ENCODE peak calls at places on chromosomes 1 and 21, in seven cellular contexts. One of them, this sample, is unnamed.

GRCh38 chr1:156090822-156091188 is 8.5 kb upstream of the MEX3A start:
- DNase-seq in GM12891: peak
- DNase-seq in GM20000: peak
- DNase-seq in epithelial cell of prostate: no peak
- DNase-seq in stimulated activated CD4-positive, alpha-beta T cell treated with anti-CD3 and anti-CD28 coated beads, Interleukin-15, amount 100 ng/mL, for 24 hours: peak
- DNase-seq in stimulated activated naive B cell treated with anti-CD40 and anti-IgM and Interleukin-4, amounts not matched to agents 10 μg/mL and 1 μg/mL and 100 μg/mL, for 72 hours: peak
- DNase-seq in RPMI7951: peak
- DNase-seq in this sample: peak

GRCh38 chr1:184634296-184634695 is 120.4 kb downstream of the EDEM3 start:
- DNase-seq in GM12891: no peak
- DNase-seq in RPMI7951: no peak
- DNase-seq in GM20000: no peak
- DNase-seq in stimulated activated CD4-positive, alpha-beta T cell treated with anti-CD3 and anti-CD28 coated beads, Interleukin-15, amount 100 ng/mL, for 24 hours: no peak
- DNase-seq in epithelial cell of prostate: no peak
- DNase-seq in stimulated activated naive B cell treated with anti-CD40 and anti-IgM and Interleukin-4, amounts not matched to agents 10 μg/mL and 1 μg/mL and 100 μg/mL, for 72 hours: no peak
- DNase-seq in this sample: no peak

GRCh38 chr1:159991513-159991912 is 37.5 kb upstream of the SLAMF9 start:
- DNase-seq in GM20000: no peak
- DNase-seq in GM12891: no peak
- DNase-seq in stimulated activated CD4-positive, alpha-beta T cell treated with anti-CD3 and anti-CD28 coated beads, Interleukin-15, amount 100 ng/mL, for 24 hours: peak
- DNase-seq in stimulated activated naive B cell treated with anti-CD40 and anti-IgM and Interleukin-4, amounts not matched to agents 10 μg/mL and 1 μg/mL and 100 μg/mL, for 72 hours: no peak
- DNase-seq in epithelial cell of prostate: no peak
- DNase-seq in RPMI7951: peak
- DNase-seq in this sample: peak

GRCh38 chr1:9009438-9010366 is 16.5 kb downstream of the SLC2A7 start:
- DNase-seq in stimulated activated naive B cell treated with anti-CD40 and anti-IgM and Interleukin-4, amounts not matched to agents 10 μg/mL and 1 μg/mL and 100 μg/mL, for 72 hours: no peak
- DNase-seq in GM12891: peak
- DNase-seq in GM20000: peak
- DNase-seq in RPMI7951: peak
- DNase-seq in stimulated activated CD4-positive, alpha-beta T cell treated with anti-CD3 and anti-CD28 coated beads, Interleukin-15, amount 100 ng/mL, for 24 hours: peak
- DNase-seq in epithelial cell of prostate: no peak
- DNase-seq in this sample: no peak

GRCh38 chr21:29025328-29025713 is 853 bp downstream of the USP16 start:
- DNase-seq in RPMI7951: peak
- DNase-seq in stimulated activated naive B cell treated with anti-CD40 and anti-IgM and Interleukin-4, amounts not matched to agents 10 μg/mL and 1 μg/mL and 100 μg/mL, for 72 hours: no peak
- DNase-seq in GM12891: no peak
- DNase-seq in GM20000: no peak
- DNase-seq in stimulated activated CD4-positive, alpha-beta T cell treated with anti-CD3 and anti-CD28 coated beads, Interleukin-15, amount 100 ng/mL, for 24 hours: no peak
- DNase-seq in epithelial cell of prostate: no peak
- DNase-seq in this sample: no peak

GRCh38 chr21:46158666-46159300 is 3.4 kb upstream of the FTCD start:
- DNase-seq in GM12891: no peak
- DNase-seq in epithelial cell of prostate: no peak
- DNase-seq in RPMI7951: no peak
- DNase-seq in GM20000: no peak
- DNase-seq in stimulated activated CD4-positive, alpha-beta T cell treated with anti-CD3 and anti-CD28 coated beads, Interleukin-15, amount 100 ng/mL, for 24 hours: no peak
- DNase-seq in stimulated activated naive B cell treated with anti-CD40 and anti-IgM and Interleukin-4, amounts not matched to agents 10 μg/mL and 1 μg/mL and 100 μg/mL, for 72 hours: no peak
- DNase-seq in this sample: no peak

GRCh38 chr21:33975548-33976081 is 60.0 kb upstream of the ATP5PO start:
- DNase-seq in stimulated activated naive B cell treated with anti-CD40 and anti-IgM and Interleukin-4, amounts not matched to agents 10 μg/mL and 1 μg/mL and 100 μg/mL, for 72 hours: peak
- DNase-seq in epithelial cell of prostate: peak
- DNase-seq in GM20000: peak
- DNase-seq in GM12891: peak
- DNase-seq in stimulated activated CD4-positive, alpha-beta T cell treated with anti-CD3 and anti-CD28 coated beads, Interleukin-15, amount 100 ng/mL, for 24 hours: peak
- DNase-seq in RPMI7951: peak
- DNase-seq in this sample: peak

GRCh38 chr1:223771814-223772770 is 59.8 kb downstream of the CAPN2 start:
- DNase-seq in stimulated activated CD4-positive, alpha-beta T cell treated with anti-CD3 and anti-CD28 coated beads, Interleukin-15, amount 100 ng/mL, for 24 hours: no peak
- DNase-seq in epithelial cell of prostate: no peak
- DNase-seq in GM20000: no peak
- DNase-seq in RPMI7951: peak
- DNase-seq in stimulated activated naive B cell treated with anti-CD40 and anti-IgM and Interleukin-4, amounts not matched to agents 10 μg/mL and 1 μg/mL and 100 μg/mL, for 72 hours: no peak
- DNase-seq in GM12891: no peak
- DNase-seq in this sample: no peak

GRCh38 chr1:32508751-32509140 is 30.5 kb upstream of the ZBTB8A start:
- DNase-seq in GM12891: no peak
- DNase-seq in RPMI7951: peak
- DNase-seq in stimulated activated CD4-positive, alpha-beta T cell treated with anti-CD3 and anti-CD28 coated beads, Interleukin-15, amount 100 ng/mL, for 24 hours: no peak
- DNase-seq in stimulated activated naive B cell treated with anti-CD40 and anti-IgM and Interleukin-4, amounts not matched to agents 10 μg/mL and 1 μg/mL and 100 μg/mL, for 72 hours: no peak
- DNase-seq in GM20000: no peak
- DNase-seq in epithelial cell of prostate: no peak
- DNase-seq in this sample: no peak

GRCh38 chr1:221118176-221118937 is 239.1 kb downstream of the HLX start:
- DNase-seq in GM20000: no peak
- DNase-seq in RPMI7951: no peak
- DNase-seq in stimulated activated CD4-positive, alpha-beta T cell treated with anti-CD3 and anti-CD28 coated beads, Interleukin-15, amount 100 ng/mL, for 24 hours: no peak
- DNase-seq in GM12891: no peak
- DNase-seq in epithelial cell of prostate: no peak
- DNase-seq in stimulated activated naive B cell treated with anti-CD40 and anti-IgM and Interleukin-4, amounts not matched to agents 10 μg/mL and 1 μg/mL and 100 μg/mL, for 72 hours: no peak
- DNase-seq in this sample: no peak

GRCh38 chr21:37264808-37265207 is 2.3 kb downstream of the VPS26C start:
- DNase-seq in GM20000: no peak
- DNase-seq in stimulated activated CD4-positive, alpha-beta T cell treated with anti-CD3 and anti-CD28 coated beads, Interleukin-15, amount 100 ng/mL, for 24 hours: no peak
- DNase-seq in epithelial cell of prostate: no peak
- DNase-seq in stimulated activated naive B cell treated with anti-CD40 and anti-IgM and Interleukin-4, amounts not matched to agents 10 μg/mL and 1 μg/mL and 100 μg/mL, for 72 hours: no peak
- DNase-seq in RPMI7951: no peak
- DNase-seq in GM12891: no peak
- DNase-seq in this sample: no peak

GRCh38 chr1:155989242-155989991 is 11.1 kb upstream of the ARHGEF2 start:
- DNase-seq in GM20000: peak
- DNase-seq in stimulated activated CD4-positive, alpha-beta T cell treated with anti-CD3 and anti-CD28 coated beads, Interleukin-15, amount 100 ng/mL, for 24 hours: peak
- DNase-seq in stimulated activated naive B cell treated with anti-CD40 and anti-IgM and Interleukin-4, amounts not matched to agents 10 μg/mL and 1 μg/mL and 100 μg/mL, for 72 hours: peak
- DNase-seq in RPMI7951: peak
- DNase-seq in GM12891: peak
- DNase-seq in epithelial cell of prostate: no peak
- DNase-seq in this sample: no peak

GRCh38 chr1:169289016-169289415 is 78.6 kb downstream of the NME7 start:
- DNase-seq in stimulated activated naive B cell treated with anti-CD40 and anti-IgM and Interleukin-4, amounts not matched to agents 10 μg/mL and 1 μg/mL and 100 μg/mL, for 72 hours: no peak
- DNase-seq in epithelial cell of prostate: no peak
- DNase-seq in GM20000: no peak
- DNase-seq in stimulated activated CD4-positive, alpha-beta T cell treated with anti-CD3 and anti-CD28 coated beads, Interleukin-15, amount 100 ng/mL, for 24 hours: no peak
- DNase-seq in GM12891: no peak
- DNase-seq in RPMI7951: no peak
- DNase-seq in this sample: no peak

GRCh38 chr1:186079084-186079684 is 295.9 kb downstream of the TPR start:
- DNase-seq in GM20000: no peak
- DNase-seq in GM12891: no peak
- DNase-seq in stimulated activated naive B cell treated with anti-CD40 and anti-IgM and Interleukin-4, amounts not matched to agents 10 μg/mL and 1 μg/mL and 100 μg/mL, for 72 hours: no peak
- DNase-seq in RPMI7951: no peak
- DNase-seq in stimulated activated CD4-positive, alpha-beta T cell treated with anti-CD3 and anti-CD28 coated beads, Interleukin-15, amount 100 ng/mL, for 24 hours: no peak
- DNase-seq in epithelial cell of prostate: no peak
- DNase-seq in this sample: no peak

GRCh38 chr1:84146375-84147032 is 2.4 kb downstream of the PRKACB start:
- DNase-seq in epithelial cell of prostate: no peak
- DNase-seq in stimulated activated naive B cell treated with anti-CD40 and anti-IgM and Interleukin-4, amounts not matched to agents 10 μg/mL and 1 μg/mL and 100 μg/mL, for 72 hours: no peak
- DNase-seq in RPMI7951: peak
- DNase-seq in stimulated activated CD4-positive, alpha-beta T cell treated with anti-CD3 and anti-CD28 coated beads, Interleukin-15, amount 100 ng/mL, for 24 hours: no peak
- DNase-seq in GM20000: no peak
- DNase-seq in GM12891: no peak
- DNase-seq in this sample: no peak

GRCh38 chr1:156082111-156083091 is at the start of gene MEX3A:
- DNase-seq in epithelial cell of prostate: no peak
- DNase-seq in stimulated activated naive B cell treated with anti-CD40 and anti-IgM and Interleukin-4, amounts not matched to agents 10 μg/mL and 1 μg/mL and 100 μg/mL, for 72 hours: peak
- DNase-seq in stimulated activated CD4-positive, alpha-beta T cell treated with anti-CD3 and anti-CD28 coated beads, Interleukin-15, amount 100 ng/mL, for 24 hours: peak
- DNase-seq in GM20000: peak
- DNase-seq in GM12891: peak
- DNase-seq in RPMI7951: peak
- DNase-seq in this sample: no peak

GRCh38 chr1:247085310-247085709 is 6.7 kb upstream of the ZNF670 start:
- DNase-seq in GM12891: no peak
- DNase-seq in stimulated activated naive B cell treated with anti-CD40 and anti-IgM and Interleukin-4, amounts not matched to agents 10 μg/mL and 1 μg/mL and 100 μg/mL, for 72 hours: no peak
- DNase-seq in stimulated activated CD4-positive, alpha-beta T cell treated with anti-CD3 and anti-CD28 coated beads, Interleukin-15, amount 100 ng/mL, for 24 hours: no peak
- DNase-seq in RPMI7951: no peak
- DNase-seq in GM20000: no peak
- DNase-seq in epithelial cell of prostate: no peak
- DNase-seq in this sample: no peak

GRCh38 chr1:9687120-9687875 is 35.8 kb downstream of the PIK3CD start:
- DNase-seq in GM12891: peak
- DNase-seq in RPMI7951: peak
- DNase-seq in stimulated activated naive B cell treated with anti-CD40 and anti-IgM and Interleukin-4, amounts not matched to agents 10 μg/mL and 1 μg/mL and 100 μg/mL, for 72 hours: peak
- DNase-seq in epithelial cell of prostate: no peak
- DNase-seq in stimulated activated CD4-positive, alpha-beta T cell treated with anti-CD3 and anti-CD28 coated beads, Interleukin-15, amount 100 ng/mL, for 24 hours: peak
- DNase-seq in GM20000: peak
- DNase-seq in this sample: no peak

GRCh38 chr1:221310180-221310579 is 430.9 kb downstream of the HLX start:
- DNase-seq in GM12891: no peak
- DNase-seq in stimulated activated CD4-positive, alpha-beta T cell treated with anti-CD3 and anti-CD28 coated beads, Interleukin-15, amount 100 ng/mL, for 24 hours: no peak
- DNase-seq in stimulated activated naive B cell treated with anti-CD40 and anti-IgM and Interleukin-4, amounts not matched to agents 10 μg/mL and 1 μg/mL and 100 μg/mL, for 72 hours: no peak
- DNase-seq in epithelial cell of prostate: no peak
- DNase-seq in GM20000: no peak
- DNase-seq in RPMI7951: no peak
- DNase-seq in this sample: no peak

GRCh38 chr21:27839512-27840115 is 872.7 kb upstream of the ADAMTS5 start:
- DNase-seq in RPMI7951: no peak
- DNase-seq in stimulated activated CD4-positive, alpha-beta T cell treated with anti-CD3 and anti-CD28 coated beads, Interleukin-15, amount 100 ng/mL, for 24 hours: no peak
- DNase-seq in GM20000: no peak
- DNase-seq in epithelial cell of prostate: no peak
- DNase-seq in stimulated activated naive B cell treated with anti-CD40 and anti-IgM and Interleukin-4, amounts not matched to agents 10 μg/mL and 1 μg/mL and 100 μg/mL, for 72 hours: no peak
- DNase-seq in GM12891: no peak
- DNase-seq in this sample: no peak

GRCh38 chr1:227778401-227778947 is 37.0 kb upstream of the PRSS38 start:
- DNase-seq in stimulated activated CD4-positive, alpha-beta T cell treated with anti-CD3 and anti-CD28 coated beads, Interleukin-15, amount 100 ng/mL, for 24 hours: no peak
- DNase-seq in GM12891: no peak
- DNase-seq in GM20000: no peak
- DNase-seq in RPMI7951: peak
- DNase-seq in stimulated activated naive B cell treated with anti-CD40 and anti-IgM and Interleukin-4, amounts not matched to agents 10 μg/mL and 1 μg/mL and 100 μg/mL, for 72 hours: no peak
- DNase-seq in epithelial cell of prostate: no peak
- DNase-seq in this sample: no peak

GRCh38 chr1:6614019-6614952 is 755 bp downstream of the PHF13 start:
- DNase-seq in GM12891: peak
- DNase-seq in RPMI7951: peak
- DNase-seq in stimulated activated naive B cell treated with anti-CD40 and anti-IgM and Interleukin-4, amounts not matched to agents 10 μg/mL and 1 μg/mL and 100 μg/mL, for 72 hours: peak
- DNase-seq in stimulated activated CD4-positive, alpha-beta T cell treated with anti-CD3 and anti-CD28 coated beads, Interleukin-15, amount 100 ng/mL, for 24 hours: peak
- DNase-seq in epithelial cell of prostate: no peak
- DNase-seq in GM20000: peak
- DNase-seq in this sample: no peak

GRCh38 chr1:165598676-165599059 is 32.4 kb upstream of the MGST3 start:
- DNase-seq in stimulated activated CD4-positive, alpha-beta T cell treated with anti-CD3 and anti-CD28 coated beads, Interleukin-15, amount 100 ng/mL, for 24 hours: no peak
- DNase-seq in GM12891: no peak
- DNase-seq in stimulated activated naive B cell treated with anti-CD40 and anti-IgM and Interleukin-4, amounts not matched to agents 10 μg/mL and 1 μg/mL and 100 μg/mL, for 72 hours: no peak
- DNase-seq in RPMI7951: no peak
- DNase-seq in GM20000: no peak
- DNase-seq in epithelial cell of prostate: no peak
- DNase-seq in this sample: no peak

GRCh38 chr1:65606426-65606825 is 186.0 kb downstream of the LEPR start:
- DNase-seq in epithelial cell of prostate: no peak
- DNase-seq in stimulated activated CD4-positive, alpha-beta T cell treated with anti-CD3 and anti-CD28 coated beads, Interleukin-15, amount 100 ng/mL, for 24 hours: no peak
- DNase-seq in GM20000: no peak
- DNase-seq in stimulated activated naive B cell treated with anti-CD40 and anti-IgM and Interleukin-4, amounts not matched to agents 10 μg/mL and 1 μg/mL and 100 μg/mL, for 72 hours: no peak
- DNase-seq in RPMI7951: no peak
- DNase-seq in GM12891: no peak
- DNase-seq in this sample: no peak

GRCh38 chr1:36251794-36252481 is 27.7 kb downstream of the THRAP3 start:
- DNase-seq in RPMI7951: no peak
- DNase-seq in GM20000: no peak
- DNase-seq in stimulated activated CD4-positive, alpha-beta T cell treated with anti-CD3 and anti-CD28 coated beads, Interleukin-15, amount 100 ng/mL, for 24 hours: no peak
- DNase-seq in GM12891: no peak
- DNase-seq in epithelial cell of prostate: no peak
- DNase-seq in stimulated activated naive B cell treated with anti-CD40 and anti-IgM and Interleukin-4, amounts not matched to agents 10 μg/mL and 1 μg/mL and 100 μg/mL, for 72 hours: no peak
- DNase-seq in this sample: no peak

GRCh38 chr1:109395602-109396512 is 1.9 kb downstream of the SORT1 start:
- DNase-seq in stimulated activated CD4-positive, alpha-beta T cell treated with anti-CD3 and anti-CD28 coated beads, Interleukin-15, amount 100 ng/mL, for 24 hours: no peak
- DNase-seq in RPMI7951: peak
- DNase-seq in stimulated activated naive B cell treated with anti-CD40 and anti-IgM and Interleukin-4, amounts not matched to agents 10 μg/mL and 1 μg/mL and 100 μg/mL, for 72 hours: no peak
- DNase-seq in GM20000: no peak
- DNase-seq in epithelial cell of prostate: no peak
- DNase-seq in GM12891: no peak
- DNase-seq in this sample: no peak

GRCh38 chr1:7224081-7224534 is 438.9 kb downstream of the CAMTA1 start:
- DNase-seq in stimulated activated CD4-positive, alpha-beta T cell treated with anti-CD3 and anti-CD28 coated beads, Interleukin-15, amount 100 ng/mL, for 24 hours: no peak
- DNase-seq in RPMI7951: no peak
- DNase-seq in GM12891: no peak
- DNase-seq in epithelial cell of prostate: no peak
- DNase-seq in stimulated activated naive B cell treated with anti-CD40 and anti-IgM and Interleukin-4, amounts not matched to agents 10 μg/mL and 1 μg/mL and 100 μg/mL, for 72 hours: no peak
- DNase-seq in GM20000: no peak
- DNase-seq in this sample: no peak

GRCh38 chr1:206467915-206468314 is 2.4 kb upstream of the IKBKE start:
- DNase-seq in RPMI7951: peak
- DNase-seq in epithelial cell of prostate: no peak
- DNase-seq in GM20000: peak
- DNase-seq in GM12891: no peak
- DNase-seq in stimulated activated naive B cell treated with anti-CD40 and anti-IgM and Interleukin-4, amounts not matched to agents 10 μg/mL and 1 μg/mL and 100 μg/mL, for 72 hours: peak
- DNase-seq in stimulated activated CD4-positive, alpha-beta T cell treated with anti-CD3 and anti-CD28 coated beads, Interleukin-15, amount 100 ng/mL, for 24 hours: peak
- DNase-seq in this sample: no peak

GRCh38 chr1:23719162-23719820 is 24.0 kb upstream of the ELOA start:
- DNase-seq in GM12891: no peak
- DNase-seq in stimulated activated CD4-positive, alpha-beta T cell treated with anti-CD3 and anti-CD28 coated beads, Interleukin-15, amount 100 ng/mL, for 24 hours: no peak
- DNase-seq in RPMI7951: peak
- DNase-seq in stimulated activated naive B cell treated with anti-CD40 and anti-IgM and Interleukin-4, amounts not matched to agents 10 μg/mL and 1 μg/mL and 100 μg/mL, for 72 hours: no peak
- DNase-seq in GM20000: no peak
- DNase-seq in epithelial cell of prostate: no peak
- DNase-seq in this sample: no peak

GRCh38 chr1:156346636-156347035 is 8.3 kb downstream of the TSACC start:
- DNase-seq in GM12891: no peak
- DNase-seq in GM20000: no peak
- DNase-seq in RPMI7951: peak
- DNase-seq in epithelial cell of prostate: no peak
- DNase-seq in stimulated activated naive B cell treated with anti-CD40 and anti-IgM and Interleukin-4, amounts not matched to agents 10 μg/mL and 1 μg/mL and 100 μg/mL, for 72 hours: no peak
- DNase-seq in stimulated activated CD4-positive, alpha-beta T cell treated with anti-CD3 and anti-CD28 coated beads, Interleukin-15, amount 100 ng/mL, for 24 hours: no peak
- DNase-seq in this sample: no peak

GRCh38 chr21:41869771-41870170 is 9.4 kb downstream of the PRDM15 start:
- DNase-seq in RPMI7951: no peak
- DNase-seq in stimulated activated naive B cell treated with anti-CD40 and anti-IgM and Interleukin-4, amounts not matched to agents 10 μg/mL and 1 μg/mL and 100 μg/mL, for 72 hours: no peak
- DNase-seq in GM20000: no peak
- DNase-seq in GM12891: no peak
- DNase-seq in epithelial cell of prostate: no peak
- DNase-seq in stimulated activated CD4-positive, alpha-beta T cell treated with anti-CD3 and anti-CD28 coated beads, Interleukin-15, amount 100 ng/mL, for 24 hours: no peak
- DNase-seq in this sample: no peak

GRCh38 chr1:94522304-94522703 is 19.3 kb downstream of the F3 start:
- DNase-seq in stimulated activated naive B cell treated with anti-CD40 and anti-IgM and Interleukin-4, amounts not matched to agents 10 μg/mL and 1 μg/mL and 100 μg/mL, for 72 hours: no peak
- DNase-seq in GM20000: no peak
- DNase-seq in epithelial cell of prostate: no peak
- DNase-seq in RPMI7951: peak
- DNase-seq in stimulated activated CD4-positive, alpha-beta T cell treated with anti-CD3 and anti-CD28 coated beads, Interleukin-15, amount 100 ng/mL, for 24 hours: no peak
- DNase-seq in GM12891: no peak
- DNase-seq in this sample: no peak

GRCh38 chr21:45636459-45636858 is 7.1 kb upstream of the PCBP3 start:
- DNase-seq in stimulated activated CD4-positive, alpha-beta T cell treated with anti-CD3 and anti-CD28 coated beads, Interleukin-15, amount 100 ng/mL, for 24 hours: no peak
- DNase-seq in epithelial cell of prostate: no peak
- DNase-seq in GM20000: no peak
- DNase-seq in RPMI7951: no peak
- DNase-seq in stimulated activated naive B cell treated with anti-CD40 and anti-IgM and Interleukin-4, amounts not matched to agents 10 μg/mL and 1 μg/mL and 100 μg/mL, for 72 hours: no peak
- DNase-seq in GM12891: no peak
- DNase-seq in this sample: no peak

GRCh38 chr1:233665575-233666270 is 51.8 kb downstream of the KCNK1 start:
- DNase-seq in RPMI7951: no peak
- DNase-seq in GM20000: no peak
- DNase-seq in stimulated activated naive B cell treated with anti-CD40 and anti-IgM and Interleukin-4, amounts not matched to agents 10 μg/mL and 1 μg/mL and 100 μg/mL, for 72 hours: no peak
- DNase-seq in epithelial cell of prostate: no peak
- DNase-seq in GM12891: no peak
- DNase-seq in stimulated activated CD4-positive, alpha-beta T cell treated with anti-CD3 and anti-CD28 coated beads, Interleukin-15, amount 100 ng/mL, for 24 hours: no peak
- DNase-seq in this sample: no peak